ENCODE peak calls at places on chromosome 18, in nine cellular contexts. G, M, T, I, X, U, N, S and P are unnamed samples. For H3K36me3, the result is how much of the 10 kb centered on the place peaks cover.

GRCh38 chr18:27656167-27656778 is 471.2 kb upstream of the CHST9 start:
- DNase-seq in G (no peak), M (no peak), T (no peak), I (no peak), X (no peak), U (no peak), N (no peak), S (no peak), P (no peak)

GRCh38 chr18:41444943-41445342 is 510.1 kb upstream of the PIK3C3 start:
- DNase-seq in G (no peak), M (no peak), T (no peak), I (no peak), X (no peak), U (no peak), N (no peak), S (no peak), P (no peak)

GRCh38 chr18:35345460-35345921 is 1.3 kb upstream of the ZNF24 start:
- DNase-seq in G (no peak), M (no peak), T (no peak), I (no peak), X (peak), U (no peak), N (peak), S (no peak), P (no peak)

GRCh38 chr18:48219429-48220145 is 189.6 kb downstream of the ZBTB7C start:
- DNase-seq in G (no peak), M (no peak), T (no peak), I (no peak), X (no peak), U (no peak), N (no peak), S (no peak), P (no peak)

GRCh38 chr18:66558773-66559172 is 45.1 kb downstream of the CDH19 start:
- DNase-seq in G (no peak), M (no peak), T (no peak), I (no peak), X (no peak), U (no peak), N (no peak), S (no peak), P (no peak)

GRCh38 chr18:47410139-47410538 is 158.7 kb upstream of the SKOR2 start:
- DNase-seq in G (no peak), M (no peak), T (no peak), I (no peak), X (no peak), U (no peak), N (no peak), S (no peak), P (no peak)

GRCh38 chr18:22088029-22088428 is 81.4 kb upstream of the GATA6 start:
- DNase-seq in G (no peak), M (no peak), T (no peak), I (peak), X (no peak), U (no peak), N (no peak), S (peak), P (no peak)

GRCh38 chr18:34773961-34774754 is 64.1 kb downstream of the DTNA start:
- DNase-seq in G (peak), M (peak), T (no peak), I (no peak), X (no peak), U (no peak), N (peak), S (no peak), P (no peak)

GRCh38 chr18:22254088-22254487 is 84.7 kb downstream of the GATA6 start:
- DNase-seq in G (no peak), M (no peak), T (no peak), I (no peak), X (no peak), U (no peak), N (no peak), S (peak), P (no peak)

GRCh38 chr18:9902832-9903231 is 11.0 kb upstream of the VAPA start:
- DNase-seq in G (no peak), M (no peak), T (no peak), I (no peak), X (no peak), U (no peak), N (no peak), S (no peak), P (no peak)

GRCh38 chr18:22026889-22027288 is 142.5 kb upstream of the GATA6 start:
- DNase-seq in G (no peak), M (no peak), T (no peak), I (no peak), X (peak), U (no peak), N (no peak), S (no peak), P (no peak)

GRCh38 chr18:10973579-10974260 is 175.6 kb downstream of the PIEZO2 start:
- DNase-seq in G (no peak), M (peak), T (no peak), I (no peak), X (no peak), U (no peak), N (no peak), S (no peak), P (no peak)

GRCh38 chr18:26327062-26327461 is 100.8 kb downstream of the TAF4B start:
- DNase-seq in G (no peak), M (no peak), T (no peak), I (no peak), X (no peak), U (no peak), N (no peak), S (no peak), P (no peak)

GRCh38 chr18:49597556-49597955 is 35.7 kb downstream of the LIPG start:
- DNase-seq in G (no peak), M (no peak), T (no peak), I (no peak), X (no peak), U (no peak), N (no peak), S (no peak), P (no peak)

GRCh38 chr18:2451556-2451955 is 119.7 kb downstream of the METTL4 start:
- DNase-seq in G (no peak), M (no peak), T (no peak), I (no peak), X (no peak), U (no peak), N (no peak), S (no peak), P (no peak)

GRCh38 chr18:21820035-21820810 is 79.6 kb downstream of the MIB1 start:
- DNase-seq in G (no peak), M (peak), T (no peak), I (no peak), X (peak), U (no peak), N (peak), S (no peak), P (peak)

GRCh38 chr18:51028201-51028805 is 1.7 kb upstream of the SMAD4 start:
- DNase-seq in G (no peak), M (peak), T (no peak), I (no peak), X (no peak), U (no peak), N (no peak), S (no peak), P (no peak)

GRCh38 chr18:56995579-56996194 is 151.2 kb upstream of the BOD1L2 start:
- DNase-seq in G (no peak), M (no peak), T (no peak), I (no peak), X (peak), U (no peak), N (peak), S (no peak), P (no peak)

GRCh38 chr18:78731423-78732032 is 248.1 kb upstream of the SALL3 start:
- DNase-seq in G (no peak), M (no peak), T (no peak), I (no peak), X (no peak), U (no peak), N (no peak), S (no peak), P (no peak)

GRCh38 chr18:44701227-44701626 is 20.5 kb downstream of the SETBP1 start:
- DNase-seq in G (no peak), M (no peak), T (no peak), I (no peak), X (no peak), U (no peak), N (no peak), S (no peak), P (no peak)

GRCh38 chr18:2515908-2516625 is 55.2 kb downstream of the METTL4 start:
- DNase-seq in G (peak), M (peak), T (no peak), I (no peak), X (no peak), U (no peak), N (peak), S (peak), P (no peak)

GRCh38 chr18:7334973-7335568 is 104.2 kb downstream of the LRRC30 start:
- DNase-seq in G (no peak), M (no peak), T (no peak), I (no peak), X (no peak), U (no peak), N (peak), S (no peak), P (no peak)

GRCh38 chr18:8942909-8943545 is 159.5 kb upstream of the NDUFV2 start:
- DNase-seq in G (no peak), M (no peak), T (no peak), I (peak), X (no peak), U (no peak), N (no peak), S (peak), P (no peak)

GRCh38 chr18:72316497-72316896 is 227.6 kb downstream of the CBLN2 start:
- DNase-seq in G (no peak), M (no peak), T (no peak), I (no peak), X (no peak), U (no peak), N (no peak), S (no peak), P (no peak)

GRCh38 chr18:3814840-3815239 is 364.9 kb downstream of the TGIF1 start:
- DNase-seq in G (no peak), M (peak), T (no peak), I (no peak), X (no peak), U (no peak), N (no peak), S (no peak), P (no peak)

GRCh38 chr18:32848836-32849235 is 76.0 kb upstream of the KLHL14 start:
- DNase-seq in G (no peak), M (no peak), T (no peak), I (no peak), X (no peak), U (no peak), N (no peak), S (no peak), P (no peak)

GRCh38 chr18:7514796-7515440 is 52.2 kb upstream of the PTPRM start:
- DNase-seq in G (no peak), M (no peak), T (no peak), I (no peak), X (peak), U (no peak), N (peak), S (no peak), P (no peak)

GRCh38 chr18:22977847-22978701 is 44.9 kb downstream of the RBBP8 start:
- DNase-seq in G (no peak), M (peak), T (no peak), I (no peak), X (no peak), U (no peak), N (peak), S (no peak), P (peak)

GRCh38 chr18:80046961-80047541 is 12.8 kb downstream of the RBFA start:
- DNase-seq in G (no peak), M (no peak), T (no peak), I (no peak), X (no peak), U (no peak), N (no peak), S (no peak), P (no peak)
- H3K36me3 ChIP-seq in G (under half), M (under half), T (under half), I (under half), X (under half), U (under half), N (under half), S (under half), P (under half)

GRCh38 chr18:13436596-13436995 is 218.0 kb downstream of the LDLRAD4 start:
- DNase-seq in G (no peak), M (no peak), T (no peak), I (no peak), X (no peak), U (no peak), N (no peak), S (no peak), P (peak)
- H3K27ac ChIP-seq in G (no peak), M (no peak), T (peak), I (no peak), X (no peak), U (peak), N (no peak), S (peak), P (peak)

DNA sequence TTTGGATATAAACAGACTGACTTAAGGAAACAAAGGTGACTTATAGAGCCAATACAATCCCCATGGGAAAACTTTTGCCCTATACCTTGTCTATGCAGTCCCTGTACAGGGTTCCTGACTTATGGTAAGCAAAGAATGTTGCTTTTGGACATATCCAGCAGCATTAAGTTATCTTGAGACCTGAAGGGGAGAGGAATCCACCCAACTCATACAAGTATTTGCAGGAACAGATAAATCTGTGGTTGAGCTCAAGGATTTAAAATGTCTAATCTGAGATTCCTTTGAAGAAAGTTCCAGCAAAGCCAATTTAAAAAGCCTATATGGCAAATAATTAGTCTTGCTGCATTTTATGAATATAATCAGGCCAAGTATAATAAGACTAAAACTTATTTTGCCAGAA is 739.5 kb upstream of the CDH2 start:
- DNase-seq in G (no peak), M (no peak), T (no peak), I (no peak), X (no peak), U (no peak), N (no peak), S (no peak), P (no peak)
- H3K36me3 ChIP-seq in G (under half), M (under half), T (under half), I (under half), X (under half), U (under half), N (under half), S (under half), P (under half)

GRCh38 chr18:37383036-37383788 is 182.4 kb downstream of the CELF4 start:
- DNase-seq in G (no peak), M (no peak), T (no peak), I (no peak), X (no peak), U (no peak), N (no peak), S (no peak), P (no peak)
- H3K27ac ChIP-seq in G (no peak), M (no peak), T (no peak), I (no peak), X (no peak), U (no peak), N (no peak), S (no peak), P (no peak)

GRCh38 chr18:62577748-62578147 is 54.9 kb downstream of the ZCCHC2 start:
- DNase-seq in G (no peak), M (peak), T (no peak), I (no peak), X (no peak), U (no peak), N (no peak), S (no peak), P (no peak)
- H3K36me3 ChIP-seq in G (under half), M (under half), T (under half), I (half or more), X (under half), U (under half), N (under half), S (under half), P (half or more)